ENCODE peak calls at places on chromosomes 6 and 20, in five cellular contexts. One of them, this sample, is unnamed.

GRCh38 chr20:53581444-53582311 is 12.0 kb downstream of the ZNF217 start:
- DNase-seq in suprapubic skin: peak; percentile 67
- DNase-seq in aorta: peak; percentile 57
- DNase-seq in CD8-positive, alpha-beta memory T cell: peak; percentile 57
- DNase-seq in IMR-90: no peak
- DNase-seq in this sample: no peak

GRCh38 chr6:34142599-34142998 is 3.3 kb downstream of the GRM4 start:
- DNase-seq in suprapubic skin: no peak
- DNase-seq in aorta: peak; percentile 37
- DNase-seq in CD8-positive, alpha-beta memory T cell: peak; percentile 45
- DNase-seq in IMR-90: no peak
- DNase-seq in this sample: no peak

GRCh38 chr6:424741-425417 is 33.3 kb downstream of the IRF4 start:
- DNase-seq in suprapubic skin: no peak
- DNase-seq in aorta: no peak
- DNase-seq in CD8-positive, alpha-beta memory T cell: no peak
- DNase-seq in IMR-90: no peak
- DNase-seq in this sample: no peak

GRCh38 chr6:148348335-148348734 is 5.7 kb downstream of the SASH1 start:
- DNase-seq in suprapubic skin: no peak
- DNase-seq in aorta: no peak
- DNase-seq in CD8-positive, alpha-beta memory T cell: no peak
- DNase-seq in IMR-90: no peak
- DNase-seq in this sample: no peak

GRCh38 chr20:54208492-54209044 is 681 bp downstream of the PFDN4 start:
- DNase-seq in suprapubic skin: peak; percentile 73
- DNase-seq in aorta: no peak
- DNase-seq in CD8-positive, alpha-beta memory T cell: no peak
- DNase-seq in IMR-90: peak; percentile 63
- DNase-seq in this sample: no peak

GRCh38 chr6:77470983-77471382 is 7.7 kb upstream of the HTR1B start:
- DNase-seq in suprapubic skin: no peak
- DNase-seq in aorta: no peak
- DNase-seq in CD8-positive, alpha-beta memory T cell: no peak
- DNase-seq in IMR-90: no peak
- DNase-seq in this sample: no peak

GRCh38 chr20:50464026-50464724 is 46.0 kb upstream of the PTPN1 start:
- DNase-seq in suprapubic skin: peak; percentile 75
- DNase-seq in aorta: peak; percentile 73
- DNase-seq in CD8-positive, alpha-beta memory T cell: peak; percentile 74
- DNase-seq in IMR-90: peak; percentile 49
- DNase-seq in this sample: no peak

GRCh38 chr6:29011276-29011734 is 6.2 kb upstream of the ZNF311 start:
- DNase-seq in suprapubic skin: no peak
- DNase-seq in aorta: peak; percentile 59
- DNase-seq in CD8-positive, alpha-beta memory T cell: peak; percentile 69
- DNase-seq in IMR-90: peak; percentile 51
- DNase-seq in this sample: no peak

GRCh38 chr6:166584813-166585429 is 1.6 kb downstream of the RAMACL start:
- DNase-seq in suprapubic skin: no peak
- DNase-seq in aorta: no peak
- DNase-seq in CD8-positive, alpha-beta memory T cell: no peak
- DNase-seq in IMR-90: peak; percentile 27
- DNase-seq in this sample: no peak

GRCh38 chr20:43554369-43554768 is 4.5 kb upstream of the SGK2 start:
- DNase-seq in suprapubic skin: no peak
- DNase-seq in aorta: no peak
- DNase-seq in CD8-positive, alpha-beta memory T cell: no peak
- DNase-seq in IMR-90: no peak
- DNase-seq in this sample: no peak

GRCh38 chr20:53547664-53548239 is 45.9 kb downstream of the ZNF217 start:
- DNase-seq in suprapubic skin: no peak
- DNase-seq in aorta: no peak
- DNase-seq in CD8-positive, alpha-beta memory T cell: no peak
- DNase-seq in IMR-90: peak; percentile 76
- DNase-seq in this sample: peak; percentile 8

GRCh38 chr6:163711615-163712568 is 297.4 kb downstream of the QKI start:
- DNase-seq in suprapubic skin: peak; percentile 94
- DNase-seq in aorta: peak; percentile 87
- DNase-seq in CD8-positive, alpha-beta memory T cell: no peak
- DNase-seq in IMR-90: no peak
- DNase-seq in this sample: no peak

GRCh38 chr6:53300656-53301551 is 47.8 kb downstream of the ELOVL5 start:
- DNase-seq in suprapubic skin: no peak
- DNase-seq in aorta: no peak
- DNase-seq in CD8-positive, alpha-beta memory T cell: peak; percentile 55
- DNase-seq in IMR-90: no peak
- DNase-seq in this sample: no peak

GRCh38 chr20:24546232-24546892 is 76.9 kb downstream of the SYNDIG1 start:
- DNase-seq in suprapubic skin: no peak
- DNase-seq in aorta: no peak
- DNase-seq in CD8-positive, alpha-beta memory T cell: no peak
- DNase-seq in IMR-90: no peak
- DNase-seq in this sample: no peak

GRCh38 chr20:61370841-61371303 is 118.8 kb downstream of the CDH4 start:
- DNase-seq in suprapubic skin: no peak
- DNase-seq in aorta: no peak
- DNase-seq in CD8-positive, alpha-beta memory T cell: no peak
- DNase-seq in IMR-90: no peak
- DNase-seq in this sample: no peak

GRCh38 chr6:33886673-33887144 is 82.9 kb upstream of the MLN start:
- DNase-seq in suprapubic skin: no peak
- DNase-seq in aorta: no peak
- DNase-seq in CD8-positive, alpha-beta memory T cell: no peak
- DNase-seq in IMR-90: peak; percentile 41
- DNase-seq in this sample: peak; percentile 51

DNA sequence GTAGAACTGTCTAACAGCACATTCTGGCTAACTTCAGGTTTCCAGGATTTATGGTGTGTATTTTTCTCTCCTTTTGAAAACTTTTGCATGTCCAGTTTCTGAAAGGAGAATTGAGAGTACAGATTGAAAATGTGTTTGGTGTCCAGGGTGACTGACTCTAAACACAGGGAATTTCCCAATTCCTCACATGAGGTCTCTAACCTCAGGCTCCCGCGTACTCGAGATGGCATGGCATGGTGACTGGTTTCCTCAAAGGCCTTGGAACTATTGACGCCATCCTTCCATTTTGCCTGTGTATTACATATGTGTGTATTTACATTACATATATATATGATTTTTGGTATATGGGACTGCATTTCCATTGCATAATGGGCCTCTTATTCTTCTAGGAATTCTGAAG is 52.5 kb downstream of the PRND start:
- DNase-seq in suprapubic skin: no peak
- DNase-seq in aorta: no peak
- DNase-seq in CD8-positive, alpha-beta memory T cell: no peak
- DNase-seq in IMR-90: no peak
- DNase-seq in this sample: no peak
- H3K27ac ChIP-seq in suprapubic skin: no peak overlapping the region
- H3K27ac ChIP-seq in aorta: no peak overlapping the region
- H3K27ac ChIP-seq in CD8-positive, alpha-beta memory T cell: no peak overlapping the region
- H3K27ac ChIP-seq in IMR-90: no peak overlapping the region
- H3K27ac ChIP-seq in this sample: no peak overlapping the region

DNA sequence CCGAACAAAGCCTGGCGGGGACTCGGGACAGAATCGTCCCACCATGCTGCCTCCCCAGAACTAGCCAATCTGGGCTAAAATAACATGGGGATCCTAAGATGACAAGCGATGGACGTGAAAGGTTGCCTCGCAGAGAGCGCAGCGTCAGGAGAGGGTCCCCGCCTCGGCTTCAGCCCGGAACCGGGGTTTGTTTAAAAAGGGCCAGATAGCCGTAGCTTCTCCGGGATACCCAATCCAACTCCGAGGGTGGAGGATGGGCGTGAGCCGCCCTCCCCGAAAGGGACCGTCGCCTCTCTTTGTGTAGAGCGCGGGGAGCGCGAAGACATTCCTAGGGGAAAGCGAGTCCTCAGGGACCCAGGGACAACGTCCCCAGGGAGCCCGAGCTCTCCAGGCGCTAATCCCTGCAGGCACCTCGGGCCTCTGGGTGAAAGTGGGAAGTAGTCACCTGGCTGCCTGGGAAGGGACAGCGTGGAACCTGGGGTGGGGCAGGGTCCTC is 640 bp downstream of the CD24 start:
- DNase-seq in suprapubic skin: no peak
- DNase-seq in aorta: no peak
- DNase-seq in CD8-positive, alpha-beta memory T cell: no peak
- DNase-seq in IMR-90: no peak
- DNase-seq in this sample: no peak
- H3K27ac ChIP-seq in suprapubic skin: peak overlapping the region; percentile 64
- H3K27ac ChIP-seq in aorta: no peak overlapping the region
- H3K27ac ChIP-seq in CD8-positive, alpha-beta memory T cell: no peak overlapping the region
- H3K27ac ChIP-seq in IMR-90: no peak overlapping the region
- H3K27ac ChIP-seq in this sample: peak overlapping the region; percentile 88

GRCh38 chr20:45355685-45356084 is 7.3 kb upstream of the SYS1 start:
- DNase-seq in suprapubic skin: no peak
- DNase-seq in aorta: no peak
- DNase-seq in CD8-positive, alpha-beta memory T cell: no peak
- DNase-seq in IMR-90: no peak
- DNase-seq in this sample: no peak

GRCh38 chr20:45361794-45362193 is 1.2 kb upstream of the SYS1 start:
- DNase-seq in suprapubic skin: no peak
- DNase-seq in aorta: no peak
- DNase-seq in CD8-positive, alpha-beta memory T cell: no peak
- DNase-seq in IMR-90: no peak
- DNase-seq in this sample: no peak

GRCh38 chr20:45359406-45360148 is 3.4 kb upstream of the SYS1 start:
- DNase-seq in suprapubic skin: peak; percentile 37
- DNase-seq in aorta: no peak
- DNase-seq in CD8-positive, alpha-beta memory T cell: no peak
- DNase-seq in IMR-90: no peak
- DNase-seq in this sample: no peak

GRCh38 chr20:45358282-45359068 is 4.5 kb upstream of the SYS1 start:
- DNase-seq in suprapubic skin: peak; percentile 88
- DNase-seq in aorta: peak; percentile 86
- DNase-seq in CD8-positive, alpha-beta memory T cell: no peak
- DNase-seq in IMR-90: peak; percentile 73
- DNase-seq in this sample: no peak

DNA sequence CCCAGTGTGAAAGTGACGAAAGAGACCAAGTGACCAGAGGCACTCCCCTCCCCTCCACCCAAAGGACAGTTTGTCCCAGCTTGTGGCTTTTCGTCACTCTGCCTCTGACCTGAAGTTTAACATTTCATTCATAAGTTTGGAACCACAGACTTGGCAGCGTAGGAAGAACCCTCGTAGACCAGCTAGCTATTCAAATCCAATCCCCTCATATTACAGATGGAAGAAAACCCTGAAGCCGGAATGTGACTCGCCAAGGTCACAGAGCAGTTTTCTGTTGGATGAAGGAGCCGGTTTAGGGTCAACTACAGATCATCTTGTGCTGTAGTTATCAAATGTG is 3.9 kb upstream of the SYS1 start:
- DNase-seq in suprapubic skin: no peak
- DNase-seq in aorta: no peak
- DNase-seq in CD8-positive, alpha-beta memory T cell: no peak
- DNase-seq in IMR-90: peak; percentile 44
- DNase-seq in this sample: no peak
- H3K27ac ChIP-seq in suprapubic skin: peak overlapping the region; percentile 22
- H3K27ac ChIP-seq in aorta: peak overlapping the region; percentile 89
- H3K27ac ChIP-seq in CD8-positive, alpha-beta memory T cell: no peak overlapping the region
- H3K27ac ChIP-seq in IMR-90: peak overlapping the region; percentile 49
- H3K27ac ChIP-seq in this sample: peak overlapping the region; percentile 78

GRCh38 chr6:23212398-23212797 is 643.0 kb downstream of the HDGFL1 start:
- DNase-seq in suprapubic skin: no peak
- DNase-seq in aorta: no peak
- DNase-seq in CD8-positive, alpha-beta memory T cell: no peak
- DNase-seq in IMR-90: no peak
- DNase-seq in this sample: no peak
- H3K27ac ChIP-seq in suprapubic skin: no peak overlapping the region
- H3K27ac ChIP-seq in aorta: no peak overlapping the region
- H3K27ac ChIP-seq in CD8-positive, alpha-beta memory T cell: no peak overlapping the region
- H3K27ac ChIP-seq in IMR-90: no peak overlapping the region
- H3K27ac ChIP-seq in this sample: no peak overlapping the region

GRCh38 chr6:44732243-44732642 is 344.7 kb downstream of the CDC5L start:
- DNase-seq in suprapubic skin: no peak
- DNase-seq in aorta: no peak
- DNase-seq in CD8-positive, alpha-beta memory T cell: no peak
- DNase-seq in IMR-90: no peak
- DNase-seq in this sample: no peak

GRCh38 chr6:44734886-44735630 is 347.6 kb downstream of the CDC5L start:
- DNase-seq in suprapubic skin: no peak
- DNase-seq in aorta: no peak
- DNase-seq in CD8-positive, alpha-beta memory T cell: no peak
- DNase-seq in IMR-90: no peak
- DNase-seq in this sample: no peak

GRCh38 chr6:44733146-44733545 is 345.6 kb downstream of the CDC5L start:
- DNase-seq in suprapubic skin: no peak
- DNase-seq in aorta: no peak
- DNase-seq in CD8-positive, alpha-beta memory T cell: no peak
- DNase-seq in IMR-90: no peak
- DNase-seq in this sample: no peak

GRCh38 chr6:44735631-44735963 is 348.1 kb downstream of the CDC5L start:
- DNase-seq in suprapubic skin: no peak
- DNase-seq in aorta: no peak
- DNase-seq in CD8-positive, alpha-beta memory T cell: no peak
- DNase-seq in IMR-90: peak; percentile 42
- DNase-seq in this sample: peak; percentile 59

GRCh38 chr6:44733868-44734267 is 346.4 kb downstream of the CDC5L start:
- DNase-seq in suprapubic skin: no peak
- DNase-seq in aorta: peak; percentile 64
- DNase-seq in CD8-positive, alpha-beta memory T cell: no peak
- DNase-seq in IMR-90: no peak
- DNase-seq in this sample: no peak
- H3K27ac ChIP-seq in suprapubic skin: no peak overlapping the region
- H3K27ac ChIP-seq in aorta: no peak overlapping the region
- H3K27ac ChIP-seq in CD8-positive, alpha-beta memory T cell: no peak overlapping the region
- H3K27ac ChIP-seq in IMR-90: no peak overlapping the region
- H3K27ac ChIP-seq in this sample: no peak overlapping the region

GRCh38 chr6:47595785-47596184 is 102.6 kb upstream of the ADGRF4 start:
- DNase-seq in suprapubic skin: no peak
- DNase-seq in aorta: no peak
- DNase-seq in CD8-positive, alpha-beta memory T cell: no peak
- DNase-seq in IMR-90: no peak
- DNase-seq in this sample: no peak

GRCh38 chr6:47587503-47587902 is 109.9 kb downstream of the CD2AP start:
- DNase-seq in suprapubic skin: no peak
- DNase-seq in aorta: no peak
- DNase-seq in CD8-positive, alpha-beta memory T cell: no peak
- DNase-seq in IMR-90: peak; percentile 45
- DNase-seq in this sample: no peak

GRCh38 chr6:47593979-47594378 is 104.4 kb upstream of the ADGRF4 start:
- DNase-seq in suprapubic skin: no peak
- DNase-seq in aorta: no peak
- DNase-seq in CD8-positive, alpha-beta memory T cell: no peak
- DNase-seq in IMR-90: no peak
- DNase-seq in this sample: no peak

GRCh38 chr6:47598367-47598766 is 100.0 kb upstream of the ADGRF4 start:
- DNase-seq in suprapubic skin: no peak
- DNase-seq in aorta: no peak
- DNase-seq in CD8-positive, alpha-beta memory T cell: no peak
- DNase-seq in IMR-90: no peak
- DNase-seq in this sample: no peak

DNA sequence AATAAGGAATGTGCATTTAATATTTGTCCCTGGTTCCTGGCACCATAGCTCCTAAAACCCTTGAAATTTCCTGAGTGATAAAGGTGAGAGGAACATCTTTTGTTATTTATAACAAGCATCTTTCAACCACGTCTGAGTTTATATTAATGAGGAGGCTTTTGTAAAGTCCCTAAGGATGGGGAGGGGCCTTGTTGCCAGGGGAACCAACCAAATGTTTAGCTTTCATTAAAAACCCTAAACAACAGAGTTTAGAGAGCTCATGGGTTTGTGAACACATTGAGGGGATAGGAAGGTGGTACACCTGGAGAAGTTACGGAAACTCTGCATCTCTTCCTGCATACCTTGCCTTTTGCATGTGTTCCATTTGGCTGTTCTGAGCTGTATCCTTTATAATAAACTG is 105.9 kb upstream of the ADGRF4 start:
- DNase-seq in suprapubic skin: no peak
- DNase-seq in aorta: no peak
- DNase-seq in CD8-positive, alpha-beta memory T cell: no peak
- DNase-seq in IMR-90: no peak
- DNase-seq in this sample: no peak
- H3K27ac ChIP-seq in suprapubic skin: no peak overlapping the region
- H3K27ac ChIP-seq in aorta: no peak overlapping the region
- H3K27ac ChIP-seq in CD8-positive, alpha-beta memory T cell: no peak overlapping the region
- H3K27ac ChIP-seq in IMR-90: no peak overlapping the region
- H3K27ac ChIP-seq in this sample: no peak overlapping the region

This sample was measured in epithelial cell of prostate.